ENCODE peak calls at places on chromosome 20, in five cellular contexts. S is substantia nigra; T is naive thymus-derived CD4-positive, alpha-beta T cell; V is GM04504; A is iris pigment epithelial cell. M is an unnamed sample.

GRCh38 chr20:8901237-8902025 is 167.5 kb upstream of the PLCB4 start:
- DNase-seq in A (no peak), V (peak), T (no peak), S (no peak), M (no peak)

GRCh38 chr20:25486377-25486776 is 78.9 kb downstream of the GINS1 start:
- DNase-seq in A (no peak), V (peak), T (no peak), S (no peak), M (peak)

GRCh38 chr20:23634985-23635767 is 2.6 kb downstream of the CST3 start:
- DNase-seq in T (no peak), V (no peak), S (no peak), A (no peak), M (no peak)

GRCh38 chr20:52105045-52105572 is 86.5 kb downstream of the ZFP64 start:
- DNase-seq in S (no peak), A (peak), V (no peak), T (no peak), M (no peak)

GRCh38 chr20:56433880-56434255 is 21.8 kb downstream of the CASS4 start:
- DNase-seq in A (peak), S (no peak), T (no peak), V (peak), M (no peak)

GRCh38 chr20:24987244-24987643 is 5.3 kb downstream of the APMAP start:
- DNase-seq in V (no peak), S (no peak), T (no peak), A (peak), M (no peak)

GRCh38 chr20:46808565-46808964 is 86.1 kb upstream of the EYA2 start:
- DNase-seq in S (no peak), A (no peak), T (no peak), V (no peak), M (no peak)

GRCh38 chr20:17835941-17836861 is 132.4 kb downstream of the SNX5 start:
- DNase-seq in V (peak), T (no peak), S (no peak), A (peak), M (no peak)

GRCh38 chr20:47204008-47204745 is 152.3 kb downstream of the ZMYND8 start:
- DNase-seq in S (no peak), V (peak), T (no peak), A (peak), M (no peak)

GRCh38 chr20:61394088-61394822 is 142.2 kb downstream of the CDH4 start:
- DNase-seq in S (no peak), A (no peak), V (no peak), T (no peak), M (no peak)

GRCh38 chr20:45095753-45096371 is 5.1 kb downstream of the KCNS1 start:
- DNase-seq in A (peak), V (no peak), T (peak), S (peak), M (peak)

GRCh38 chr20:5557123-5557522 is 193.1 kb upstream of the SHLD1 start:
- DNase-seq in V (no peak), T (peak), S (peak), A (peak), M (no peak)

GRCh38 chr20:25280051-25280573 is 32.2 kb downstream of the PYGB start:
- DNase-seq in V (no peak), A (no peak), S (no peak), T (no peak), M (no peak)

GRCh38 chr20:13654463-13655023 is 15.8 kb upstream of the TASP1 start:
- DNase-seq in V (no peak), A (no peak), T (no peak), S (no peak), M (no peak)

GRCh38 chr20:63057133-63058117 is 50.7 kb upstream of the BHLHE23 start:
- DNase-seq in S (no peak), A (peak), T (no peak), V (no peak), M (no peak)

GRCh38 chr20:63768591-63769515 is 29.3 kb downstream of the SLC2A4RG start:
- DNase-seq in V (no peak), A (no peak), T (no peak), S (no peak), M (no peak)

GRCh38 chr20:962223-962622 is 39.9 kb downstream of the RSPO4 start:
- DNase-seq in V (no peak), S (no peak), A (no peak), T (no peak), M (no peak)

GRCh38 chr20:63525968-63526367 is 5.4 kb downstream of the PPDPF start:
- DNase-seq in V (no peak), A (no peak), T (no peak), S (no peak), M (no peak)

GRCh38 chr20:33909331-33909921 is 84.3 kb upstream of the RALY start:
- DNase-seq in T (no peak), A (peak), S (no peak), V (no peak), M (no peak)

GRCh38 chr20:13119583-13119982 is 101.5 kb upstream of the ISM1 start:
- DNase-seq in S (no peak), V (peak), A (peak), T (peak), M (peak)

M was measured in occipital lobe.